ENCODE peak calls at places on chromosomes 13 and 19, in five cellular contexts. L is neuronal stem cell, M is IMR-90, V is H1, Q is mesenchymal stem cell. G is an unnamed sample.

GRCh38 chr19:6412111-6412999 is 12.3 kb downstream of the KHSRP start:
- DNase-seq in M (no peak), Q (no peak), L (no peak), V (peak; percentile 90), G (peak; percentile 67)

GRCh38 chr13:57633141-57633949 is 1.8 kb downstream of the PCDH17 start:
- DNase-seq in V (peak; percentile 93), M (no peak), L (no peak), Q (no peak), G (peak; percentile 80)

GRCh38 chr13:22777207-22777606 is 403.6 kb upstream of the SGCG start:
- DNase-seq in V (no peak), L (no peak), Q (no peak), M (no peak), G (no peak)

GRCh38 chr13:83516781-83517180 is 365.5 kb downstream of the SLITRK1 start:
- DNase-seq in Q (no peak), L (no peak), M (no peak), V (no peak), G (no peak)

GRCh38 chr13:74550039-74550438 is 415.8 kb upstream of the KLF12 start:
- DNase-seq in M (no peak), L (no peak), Q (peak; percentile 5), V (no peak), G (peak; percentile 29)

GRCh38 chr19:22882797-22883196 is 50.7 kb downstream of the ZNF723 start:
- DNase-seq in M (peak; percentile 13), Q (peak; percentile 4), L (no peak), V (no peak), G (peak; percentile 64)

GRCh38 chr19:480016-480855 is 16.1 kb upstream of the MADCAM1 start:
- DNase-seq in L (peak; percentile 59), Q (peak; percentile 70), V (peak; percentile 86), M (no peak), G (peak; percentile 77)

GRCh38 chr13:19154843-19155242 is 26.8 kb downstream of the TUBA3C start:
- DNase-seq in Q (no peak), L (no peak), M (no peak), V (no peak), G (no peak)

GRCh38 chr13:80339578-80339840 is 1.4 kb downstream of the SPRY2 start:
- DNase-seq in M (no peak), V (no peak), Q (no peak), L (peak; percentile 40), G (peak; percentile 66)

GRCh38 chr19:44548736-44549135 is 19.3 kb upstream of the CEACAM20 start:
- DNase-seq in Q (peak; percentile 3), L (no peak), M (peak; percentile 51), V (no peak), G (no peak)

GRCh38 chr19:35559781-35560180 is 3.7 kb downstream of the ATP4A start:
- DNase-seq in V (no peak), Q (no peak), L (no peak), M (no peak), G (no peak)

GRCh38 chr13:71864981-71865857 is 1.8 kb downstream of the DACH1 start:
- DNase-seq in L (no peak), V (peak; percentile 69), Q (peak; percentile 34), M (no peak), G (peak; percentile 12)

GRCh38 chr19:45768644-45769053 is 403 bp downstream of the SIX5 start:
- DNase-seq in Q (peak; percentile 81), L (no peak), M (peak; percentile 41), V (peak; percentile 67), G (peak; percentile 60)
- H2BK15ac ChIP-seq in Q (peak overlapping the region; percentile 73), L (peak overlapping the region; percentile 30), M (no peak overlapping the region), V (peak overlapping the region; percentile 88), G (no peak overlapping the region)

GRCh38 chr13:45178349-45179142 is 22.3 kb downstream of the KCTD4 start:
- DNase-seq in M (peak; percentile 93), Q (peak; percentile 86), L (no peak), V (no peak), G (no peak)
- H3K9ac ChIP-seq in M (no peak overlapping the region), Q (peak overlapping the region; percentile 66), L (no peak overlapping the region), V (no peak overlapping the region), G (no peak overlapping the region)

GRCh38 chr19:19489804-19490204 is 25.5 kb downstream of the TSSK6 start:
- DNase-seq in L (no peak), Q (no peak), V (no peak), M (no peak), G (no peak)

GRCh38 chr19:19492026-19492610 is 23.2 kb downstream of the TSSK6 start:
- DNase-seq in M (no peak), Q (no peak), V (no peak), L (no peak), G (no peak)

GRCh38 chr19:19488875-19489690 is 26.3 kb downstream of the TSSK6 start:
- DNase-seq in L (peak; percentile 66), Q (peak; percentile 91), V (peak; percentile 87), M (peak; percentile 96), G (peak; percentile 100)

GRCh38 chr19:19491321-19492025 is 23.9 kb downstream of the TSSK6 start:
- DNase-seq in M (no peak), L (no peak), V (no peak), Q (no peak), G (no peak)

DNA sequence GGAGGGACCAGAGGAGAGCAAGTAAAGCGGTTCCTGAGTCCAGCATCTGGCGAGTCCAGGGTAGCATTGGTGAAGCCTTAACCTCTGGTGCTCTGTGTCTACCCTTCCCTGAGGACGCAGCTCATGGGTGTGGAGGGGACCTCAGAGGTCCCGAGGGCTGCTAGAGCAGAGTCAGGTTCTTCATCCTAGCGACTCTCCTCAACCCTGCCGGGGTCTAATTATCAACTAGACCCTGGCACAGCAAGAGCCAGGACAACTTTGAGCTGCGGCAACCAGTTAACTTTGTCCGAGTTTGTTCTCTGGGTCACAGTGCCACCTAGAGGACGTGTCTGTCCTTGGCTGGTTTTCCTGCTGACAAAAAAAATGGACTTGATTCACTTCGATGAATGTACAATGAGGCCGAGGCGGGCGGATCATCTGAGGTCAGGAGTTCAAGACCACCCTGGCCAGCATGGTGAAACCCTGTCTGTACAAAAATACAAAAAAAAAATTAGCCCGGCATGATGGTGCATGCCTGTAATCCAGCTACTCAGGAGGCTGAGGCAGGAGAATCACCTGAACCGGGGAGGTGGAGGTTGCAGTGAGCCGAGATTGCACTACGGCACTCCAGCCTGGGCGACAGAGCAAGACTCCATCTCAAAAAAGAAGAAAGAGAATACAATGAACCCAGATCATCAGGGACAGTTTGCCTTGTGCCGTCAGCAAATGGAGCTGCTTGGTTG is 24.9 kb downstream of the TSSK6 start:
- DNase-seq in M (peak; percentile 82), V (peak; percentile 87), L (peak; percentile 85), Q (peak; percentile 85), G (peak; percentile 89)
- H3K36me3 ChIP-seq in M (peaks cover 24% of the 10 kb centered on the region), V (peaks cover 11% of the 10 kb centered on the region), L (peaks cover 26% of the 10 kb centered on the region), Q (peaks cover 55% of the 10 kb centered on the region), G (peaks cover 3% of the 10 kb centered on the region)

DNA sequence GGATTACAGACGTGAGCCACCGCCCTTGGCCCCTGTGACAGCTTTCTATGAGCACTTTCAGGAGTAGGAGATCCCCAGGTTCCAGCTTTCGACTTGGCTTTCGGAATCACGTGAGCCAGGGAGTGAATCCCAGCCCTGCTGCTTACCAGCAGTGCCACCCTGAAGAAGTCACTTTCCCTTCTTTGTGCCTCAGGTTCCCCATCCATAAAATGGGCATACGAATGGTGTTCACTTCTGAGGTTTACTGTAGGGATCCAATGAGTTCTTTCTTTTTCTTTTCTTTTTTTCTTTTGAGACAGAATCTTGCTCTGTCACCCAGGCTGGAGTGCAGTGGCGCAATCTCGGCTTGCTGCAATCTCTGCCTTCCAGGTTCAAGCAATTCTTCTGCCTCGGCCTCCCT is 4.3 kb upstream of the HOMER3 start:
- DNase-seq in Q (no peak), V (no peak), M (no peak), L (no peak), G (no peak)
- H2BK15ac ChIP-seq in Q (no peak overlapping the region), V (no peak overlapping the region), M (no peak overlapping the region), L (no peak overlapping the region), G (no peak overlapping the region)

GRCh38 chr13:48571121-48571901 is 38.4 kb upstream of the RCBTB2 start:
- DNase-seq in M (peak; percentile 81), Q (peak; percentile 53), L (no peak), V (no peak), G (no peak)
- H3K9ac ChIP-seq in M (peak overlapping the region; percentile 60), Q (peak overlapping the region; percentile 80), L (no peak overlapping the region), V (no peak overlapping the region), G (no peak overlapping the region)

DNA sequence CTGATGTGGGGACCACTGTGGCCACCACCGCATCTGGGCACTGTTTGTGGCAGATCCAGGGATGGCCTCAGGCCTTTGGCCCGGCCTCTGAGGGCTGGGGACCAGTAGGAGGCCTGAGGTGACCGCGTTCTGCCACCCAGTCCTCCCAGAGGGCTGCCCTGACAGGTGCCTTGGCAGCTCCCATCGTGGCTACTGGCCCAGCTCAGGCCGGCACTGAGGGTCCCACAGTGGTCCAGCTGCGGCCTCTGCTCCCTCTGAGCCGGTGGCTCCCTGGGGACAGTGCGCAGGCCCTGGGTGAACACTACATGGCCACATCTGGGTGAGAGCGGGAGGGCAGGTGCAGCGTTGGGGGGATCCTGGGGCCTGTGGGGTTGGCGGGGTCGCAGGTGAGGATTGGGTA is 61.9 kb downstream of the KDM4B start:
- DNase-seq in L (no peak), Q (no peak), V (no peak), M (no peak), G (no peak)
- H3K36me3 ChIP-seq in L (peaks cover 9% of the 10 kb centered on the region), Q (peaks cover 71% of the 10 kb centered on the region), V (peaks cover 5% of the 10 kb centered on the region), M (peaks cover 25% of the 10 kb centered on the region), G (no peaks in the 10 kb centered on the region)